ENCODE peak calls at places on chromosomes 1 and 21, in four cellular contexts. One of them, this sample, is unnamed.

GRCh38 chr1:18951818-18952391 is 4.6 kb downstream of the IFFO2 start:
- DNase-seq in HS-5: no peak
- DNase-seq in endothelial cell: no peak
- DNase-seq in NCI-H345: no peak
- DNase-seq in this sample: no peak

GRCh38 chr1:193625255-193625654 is 438.8 kb upstream of the B3GALT2 start:
- DNase-seq in HS-5: no peak
- DNase-seq in endothelial cell: no peak
- DNase-seq in NCI-H345: no peak
- DNase-seq in this sample: no peak

GRCh38 chr1:221187174-221187573 is 307.9 kb downstream of the HLX start:
- DNase-seq in HS-5: no peak
- DNase-seq in endothelial cell: no peak
- DNase-seq in NCI-H345: no peak
- DNase-seq in this sample: no peak

GRCh38 chr1:203181586-203182376 is 4.7 kb downstream of the CHI3L1 start:
- DNase-seq in HS-5: no peak
- DNase-seq in endothelial cell: no peak
- DNase-seq in NCI-H345: no peak
- DNase-seq in this sample: no peak

GRCh38 chr1:93728480-93729131 is 47.0 kb upstream of the BCAR3 start:
- DNase-seq in HS-5: no peak
- DNase-seq in endothelial cell: no peak
- DNase-seq in NCI-H345: no peak
- DNase-seq in this sample: peak

GRCh38 chr1:33234588-33234990 is 21.7 kb upstream of the ZNF362 start:
- DNase-seq in HS-5: no peak
- DNase-seq in endothelial cell: no peak
- DNase-seq in NCI-H345: no peak
- DNase-seq in this sample: peak

GRCh38 chr1:19140465-19140864 is 69.6 kb downstream of the UBR4 start:
- DNase-seq in HS-5: no peak
- DNase-seq in endothelial cell: no peak
- DNase-seq in NCI-H345: no peak
- DNase-seq in this sample: no peak

GRCh38 chr1:225762002-225762441 is 15.6 kb upstream of the SRP9 start:
- DNase-seq in HS-5: no peak
- DNase-seq in endothelial cell: no peak
- DNase-seq in NCI-H345: peak
- DNase-seq in this sample: no peak

GRCh38 chr1:90724361-90724760 is 7.3 kb upstream of the BARHL2 start:
- DNase-seq in HS-5: no peak
- DNase-seq in endothelial cell: no peak
- DNase-seq in NCI-H345: no peak
- DNase-seq in this sample: no peak

GRCh38 chr1:152170287-152170933 is 11.4 kb upstream of the RPTN start:
- DNase-seq in HS-5: no peak
- DNase-seq in endothelial cell: no peak
- DNase-seq in NCI-H345: no peak
- DNase-seq in this sample: no peak

GRCh38 chr21:35273331-35273730 is 224.2 kb upstream of the RUNX1 start:
- DNase-seq in HS-5: no peak
- DNase-seq in endothelial cell: no peak
- DNase-seq in NCI-H345: peak
- DNase-seq in this sample: no peak

GRCh38 chr1:208455821-208456220 is 211.6 kb upstream of the PLXNA2 start:
- DNase-seq in HS-5: no peak
- DNase-seq in endothelial cell: no peak
- DNase-seq in NCI-H345: no peak
- DNase-seq in this sample: peak

GRCh38 chr1:202692959-202693555 is 17.2 kb downstream of the SYT2 start:
- DNase-seq in HS-5: peak
- DNase-seq in endothelial cell: peak
- DNase-seq in NCI-H345: no peak
- DNase-seq in this sample: peak

GRCh38 chr1:235090406-235091069 is 38.1 kb downstream of the TOMM20 start:
- DNase-seq in HS-5: no peak
- DNase-seq in endothelial cell: peak
- DNase-seq in NCI-H345: no peak
- DNase-seq in this sample: no peak

GRCh38 chr1:21914880-21915640 is 22.1 kb downstream of the HSPG2 start:
- DNase-seq in HS-5: no peak
- DNase-seq in endothelial cell: no peak
- DNase-seq in NCI-H345: no peak
- DNase-seq in this sample: peak

GRCh38 chr1:181405584-181405983 is 77.7 kb upstream of the CACNA1E start:
- DNase-seq in HS-5: no peak
- DNase-seq in endothelial cell: no peak
- DNase-seq in NCI-H345: no peak
- DNase-seq in this sample: no peak

GRCh38 chr1:25066253-25066652 is 136.2 kb upstream of the RUNX3 start:
- DNase-seq in HS-5: no peak
- DNase-seq in endothelial cell: no peak
- DNase-seq in NCI-H345: no peak
- DNase-seq in this sample: peak

GRCh38 chr1:105343317-105343716 is 1593.6 kb downstream of the AMY1C start:
- DNase-seq in HS-5: no peak
- DNase-seq in endothelial cell: no peak
- DNase-seq in NCI-H345: no peak
- DNase-seq in this sample: no peak

GRCh38 chr1:221327954-221328353 is 413.9 kb downstream of the DUSP10 start:
- DNase-seq in HS-5: no peak
- DNase-seq in endothelial cell: no peak
- DNase-seq in NCI-H345: peak
- DNase-seq in this sample: no peak

GRCh38 chr1:11713095-11713494 is 21.6 kb downstream of the DRAXIN start:
- DNase-seq in HS-5: no peak
- DNase-seq in endothelial cell: no peak
- DNase-seq in NCI-H345: no peak
- DNase-seq in this sample: no peak